ENCODE peak calls at places on chromosomes 3 and 15, in five cellular contexts. K is transverse colon; C is CD8-positive, alpha-beta T cell; Z is psoas muscle; D is A673. Q is an unnamed sample.

GRCh38 chr3:26920579-26920978 is 298.0 kb downstream of the LRRC3B start:
- DNase-seq in K (no peak), Z (no peak), D (peak; percentile 87), C (no peak), Q (no peak)

GRCh38 chr3:138455801-138456716 is 21.6 kb downstream of the ESYT3 start:
- DNase-seq in K (no peak), D (no peak), Z (no peak), C (no peak), Q (no peak)

GRCh38 chr3:196650740-196651311 is 11.3 kb downstream of the NRROS start:
- DNase-seq in Z (no peak), C (no peak), K (no peak), D (peak; percentile 44), Q (peak; percentile 74)

GRCh38 chr3:12807960-12808359 is 11.5 kb downstream of the CAND2 start:
- DNase-seq in K (no peak), C (no peak), Z (no peak), D (no peak), Q (no peak)

GRCh38 chr3:154850921-154851320 is 229.2 kb upstream of the MME start:
- DNase-seq in D (no peak), C (no peak), Z (no peak), K (no peak), Q (no peak)

GRCh38 chr15:40762919-40763800 is 708 bp upstream of the GCHFR start:
- DNase-seq in D (peak; percentile 71), Z (peak; percentile 81), C (peak; percentile 60), K (peak; percentile 85), Q (no peak)

GRCh38 chr15:85443593-85444328 is 63.4 kb downstream of the AKAP13 start:
- DNase-seq in Z (no peak), C (no peak), K (no peak), D (peak; percentile 34), Q (peak; percentile 94)

GRCh38 chr3:173977747-173978146 is 580.2 kb downstream of the NLGN1 start:
- DNase-seq in C (no peak), K (no peak), Z (no peak), D (no peak), Q (no peak)

GRCh38 chr3:181703701-181704420 is 7.9 kb upstream of the SOX2 start:
- DNase-seq in C (no peak), K (no peak), D (no peak), Z (no peak), Q (no peak)

GRCh38 chr3:43922374-43922773 is 231.6 kb downstream of the ABHD5 start:
- DNase-seq in Z (no peak), C (no peak), K (no peak), D (no peak), Q (no peak)

GRCh38 chr3:12815078-12815477 is 18.6 kb downstream of the CAND2 start:
- DNase-seq in C (no peak), Z (no peak), K (no peak), D (no peak), Q (no peak)

GRCh38 chr3:50610992-50611463 is 546 bp downstream of the CISH start:
- DNase-seq in D (no peak), Z (no peak), K (no peak), C (no peak), Q (no peak)

GRCh38 chr3:69251078-69251805 is 128.8 kb upstream of the LMOD3 start:
- DNase-seq in K (no peak), D (no peak), Z (no peak), C (no peak), Q (peak; percentile 43)

GRCh38 chr3:180855364-180855763 is 57.1 kb upstream of the FXR1 start:
- DNase-seq in K (no peak), Z (no peak), D (peak; percentile 23), C (no peak), Q (no peak)

GRCh38 chr3:27720899-27721716 is 1.0 kb downstream of the EOMES start:
- DNase-seq in Z (no peak), D (no peak), C (peak; percentile 65), K (no peak), Q (no peak)

GRCh38 chr3:108387065-108387464 is 90.7 kb downstream of the HHLA2 start:
- DNase-seq in Z (no peak), C (no peak), K (no peak), D (no peak), Q (no peak)

GRCh38 chr15:82128401-82129143 is 82.8 kb upstream of the MEX3B start:
- DNase-seq in K (no peak), D (no peak), C (no peak), Z (no peak), Q (no peak)

GRCh38 chr3:110504901-110505300 is 566.7 kb upstream of the NECTIN3 start:
- DNase-seq in C (no peak), Z (no peak), K (no peak), D (no peak), Q (no peak)

GRCh38 chr3:126114406-126115386 is 30.8 kb upstream of the SLC41A3 start:
- DNase-seq in Z (no peak), D (no peak), K (peak; percentile 4), C (no peak), Q (no peak)

GRCh38 chr15:65033659-65034269 is 4.3 kb upstream of the MTFMT start:
- DNase-seq in Z (no peak), D (peak; percentile 69), K (peak; percentile 31), C (no peak), Q (peak; percentile 19)

GRCh38 chr3:195467641-195468390 is 25.0 kb upstream of the ACAP2 start:
- DNase-seq in Z (no peak), K (no peak), C (no peak), D (no peak), Q (no peak)

GRCh38 chr3:134161817-134162396 is 88.8 kb downstream of the RYK start:
- DNase-seq in K (no peak), Z (no peak), C (no peak), D (no peak), Q (no peak)

GRCh38 chr3:136621628-136622027 is 130.6 kb downstream of the STAG1 start:
- DNase-seq in C (no peak), Z (no peak), D (no peak), K (no peak), Q (peak; percentile 72)

GRCh38 chr3:90092994-90093393 is 985.6 kb downstream of the EPHA3 start:
- DNase-seq in Z (no peak), D (peak; percentile 61), K (no peak), C (no peak), Q (no peak)

GRCh38 chr3:105157766-105158085 is 209.0 kb upstream of the ALCAM start:
- DNase-seq in Z (no peak), D (no peak), C (no peak), K (no peak), Q (peak; percentile 17)

GRCh38 chr15:92277776-92278175 is 115.9 kb upstream of the ST8SIA2 start:
- DNase-seq in K (no peak), C (no peak), Z (no peak), D (peak; percentile 52), Q (no peak)

GRCh38 chr15:57306305-57306943 is 69.9 kb upstream of the CGNL1 start:
- DNase-seq in C (peak; percentile 90), K (peak; percentile 92), Z (peak; percentile 94), D (peak; percentile 67), Q (peak; percentile 78)

GRCh38 chr3:112390783-112391641 is 58.1 kb downstream of the CD200 start:
- DNase-seq in Z (no peak), K (no peak), D (peak; percentile 10), C (no peak), Q (peak; percentile 72)

GRCh38 chr3:87771338-87772059 is 287.3 kb downstream of the CGGBP1 start:
- DNase-seq in D (peak; percentile 61), C (peak; percentile 53), K (no peak), Z (peak; percentile 50), Q (no peak)

GRCh38 chr3:113829576-113830354 is 8.8 kb upstream of the GRAMD1C start:
- DNase-seq in K (no peak), Z (no peak), D (no peak), C (no peak), Q (no peak)

GRCh38 chr15:35181538-35181937 is 96.4 kb upstream of the NANOGP8 start:
- DNase-seq in D (no peak), Z (no peak), C (no peak), K (no peak), Q (no peak)

DNA sequence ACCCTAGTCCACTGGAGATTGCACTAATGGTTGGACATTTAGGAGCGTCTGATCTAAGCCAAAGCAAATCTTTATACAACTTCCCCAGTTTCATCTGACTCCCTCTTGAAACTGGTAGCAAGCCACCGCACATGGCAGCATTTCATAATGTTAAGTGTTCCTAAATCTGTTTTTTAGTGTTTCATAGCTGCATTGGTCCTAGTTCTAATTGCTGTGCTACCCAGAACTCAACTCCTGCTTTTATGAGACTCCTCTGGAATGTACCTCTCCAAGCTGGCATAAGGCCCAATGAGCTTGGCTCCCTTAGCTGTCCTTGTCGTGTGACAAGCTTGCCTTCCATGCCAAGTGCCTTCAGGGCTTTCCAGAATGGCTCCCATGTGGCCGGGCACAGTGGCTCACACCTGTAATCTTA is 65.3 kb upstream of the FLNB start:
- DNase-seq in K (peak; percentile 59), C (no peak), Z (no peak), D (no peak), Q (peak; percentile 72)
- H3K27ac ChIP-seq in K (peak overlapping the region; percentile 70), C (no peak overlapping the region), Z (no peak overlapping the region), D (no peak overlapping the region), Q (no peak overlapping the region)

GRCh38 chr15:88617031-88617722 is 4.0 kb upstream of the AEN start:
- DNase-seq in K (no peak), C (no peak), Z (no peak), D (no peak), Q (no peak)
- H3K4me1 ChIP-seq in K (peaks cover 7% of the 10 kb centered on the region), C (peaks cover 5% of the 10 kb centered on the region), Z (peaks cover 3% of the 10 kb centered on the region), D (peaks cover 3% of the 10 kb centered on the region), Q (peaks cover 3% of the 10 kb centered on the region)

GRCh38 chr3:16511561-16512434 is 1.7 kb downstream of the RFTN1 start:
- DNase-seq in C (peak; percentile 78), K (peak; percentile 65), D (no peak), Z (peak; percentile 76), Q (no peak)
- H3K4me3 ChIP-seq in C (peak overlapping the region; percentile 86), K (peak overlapping the region; percentile 45), D (no peak overlapping the region), Z (peak overlapping the region; percentile 69), Q (no peak overlapping the region)

GRCh38 chr3:185940951-185941350 is 3.1 kb upstream of the TRA2B start:
- DNase-seq in C (no peak), K (no peak), D (no peak), Z (no peak), Q (peak; percentile 99)

GRCh38 chr3:185939721-185940120 is 1.9 kb upstream of the TRA2B start:
- DNase-seq in K (no peak), Z (no peak), C (no peak), D (no peak), Q (no peak)

GRCh38 chr3:185942396-185942795 is 4.6 kb upstream of the TRA2B start:
- DNase-seq in D (no peak), Z (no peak), K (no peak), C (no peak), Q (no peak)

GRCh38 chr3:185943363-185944106 is 5.7 kb upstream of the TRA2B start:
- DNase-seq in K (peak; percentile 92), Z (peak; percentile 93), D (peak; percentile 86), C (peak; percentile 90), Q (peak; percentile 93)

DNA sequence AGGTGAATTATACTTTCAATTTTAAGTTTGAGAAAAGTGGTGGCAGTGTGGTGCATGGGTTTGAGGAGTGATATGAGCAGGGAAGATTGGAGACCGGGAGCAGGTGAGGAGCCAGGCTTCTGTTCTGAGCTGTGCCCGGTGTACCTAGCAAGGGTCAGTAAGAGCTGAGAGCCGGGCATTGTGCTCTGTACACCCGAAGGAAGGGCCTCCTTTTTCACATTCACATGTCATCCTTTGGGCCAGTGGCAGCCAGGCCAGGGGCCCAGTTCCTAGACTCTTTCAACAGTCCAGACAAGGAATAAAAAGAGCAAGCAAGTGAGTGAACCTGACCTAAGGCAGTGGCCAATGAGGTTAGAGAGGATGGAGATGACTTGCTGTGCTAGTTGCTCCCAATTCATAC is 5.1 kb upstream of the TRA2B start:
- DNase-seq in C (no peak), Z (no peak), K (no peak), D (no peak), Q (no peak)
- H3K27ac ChIP-seq in C (no peak overlapping the region), Z (peak overlapping the region; percentile 75), K (peak overlapping the region; percentile 50), D (peak overlapping the region; percentile 24), Q (no peak overlapping the region)

Q was measured in PC-9.